ENCODE peak calls at places on chromosomes 7 and 10, in four cellular contexts. G is cardiac fibroblast, Y is A549, K is A673. L is an unnamed sample.
A peak's percentile ranks its signal among the peaks of the same experiment; 100 is the strongest.

GRCh38 chr10:132257271-132257670 is 50.5 kb downstream of the STK32C start:
- DNase-seq in Y (peak; percentile 53), K (no peak), G (peak; percentile 36), L (no peak)

GRCh38 chr10:122301811-122302115 is 30.7 kb downstream of the BTBD16 start:
- DNase-seq in K (no peak), Y (no peak), G (no peak), L (no peak)

GRCh38 chr10:75827591-75827990 is 396.2 kb downstream of the LRMDA start:
- DNase-seq in Y (no peak), K (no peak), G (peak; percentile 1), L (no peak)

GRCh38 chr7:98831641-98832221 is 38.1 kb downstream of the TMEM130 start:
- DNase-seq in G (peak; percentile 20), Y (no peak), K (peak; percentile 33), L (no peak)

GRCh38 chr10:66162560-66163143 is 763.2 kb upstream of the LRRTM3 start:
- DNase-seq in Y (no peak), K (no peak), G (no peak), L (no peak)

GRCh38 chr7:92057375-92057774 is 76.9 kb downstream of the CYP51A1 start:
- DNase-seq in K (no peak), G (no peak), Y (no peak), L (peak; percentile 93)

GRCh38 chr10:19325581-19325980 is 277.0 kb downstream of the MALRD1 start:
- DNase-seq in G (peak; percentile 49), Y (no peak), K (no peak), L (no peak)

GRCh38 chr10:98950106-98950505 is 285.5 kb downstream of the HPSE2 start:
- DNase-seq in K (no peak), Y (no peak), G (no peak), L (no peak)

GRCh38 chr10:102650655-102651454 is 6.6 kb downstream of the TRIM8 start:
- DNase-seq in K (no peak), Y (no peak), G (no peak), L (no peak)

GRCh38 chr10:92822964-92823363 is 25.4 kb upstream of the EXOC6 start:
- DNase-seq in Y (no peak), G (peak; percentile 43), K (peak; percentile 68), L (no peak)

GRCh38 chr10:9853405-9854010 is 1164.2 kb upstream of the CELF2 start:
- DNase-seq in G (peak; percentile 44), Y (no peak), K (no peak), L (peak; percentile 3)
- TF ChIP-seq CTCF in G (peak; percentile 9), Y (no peak), K (no peak), L (peak; percentile 31)

GRCh38 chr7:33040803-33041516 is 21.6 kb downstream of the NT5C3A start:
- DNase-seq in K (peak; percentile 38), Y (no peak), G (peak; percentile 34), L (no peak)

GRCh38 chr7:33039905-33040292 is 22.7 kb downstream of the NT5C3A start:
- DNase-seq in K (no peak), Y (no peak), G (no peak), L (no peak)

GRCh38 chr7:33039257-33039904 is 23.2 kb downstream of the NT5C3A start:
- DNase-seq in Y (no peak), G (peak; percentile 28), K (peak; percentile 47), L (no peak)

GRCh38 chr7:33043434-33043833 is 19.1 kb downstream of the NT5C3A start:
- DNase-seq in K (peak; percentile 14), Y (no peak), G (no peak), L (no peak)

DNA sequence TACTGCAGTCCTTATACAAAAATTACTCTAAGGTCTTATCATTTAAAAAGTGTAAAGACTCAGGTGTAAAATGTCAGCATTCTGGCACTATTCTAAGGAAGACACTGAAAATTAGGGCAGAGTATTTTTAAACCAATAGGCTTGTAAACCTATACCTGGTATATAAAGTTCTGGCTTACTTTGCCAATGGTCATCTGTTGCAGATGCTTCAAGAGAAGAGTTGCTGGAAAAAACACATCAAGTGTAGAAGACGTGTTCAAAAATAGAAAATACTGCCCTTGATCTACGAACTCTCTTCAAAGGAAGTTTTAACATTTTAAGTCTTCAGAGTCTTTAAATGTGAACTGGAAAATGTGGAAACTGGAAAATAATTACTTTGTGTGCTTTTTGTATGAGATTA is 23.9 kb downstream of the NT5C3A start:
- DNase-seq in Y (no peak), G (no peak), K (peak; percentile 6), L (no peak)
- H3K4me3 ChIP-seq in Y (no peak overlapping the region), G (no peak overlapping the region), K (peak overlapping the region; percentile 40), L (no peak overlapping the region)

DNA sequence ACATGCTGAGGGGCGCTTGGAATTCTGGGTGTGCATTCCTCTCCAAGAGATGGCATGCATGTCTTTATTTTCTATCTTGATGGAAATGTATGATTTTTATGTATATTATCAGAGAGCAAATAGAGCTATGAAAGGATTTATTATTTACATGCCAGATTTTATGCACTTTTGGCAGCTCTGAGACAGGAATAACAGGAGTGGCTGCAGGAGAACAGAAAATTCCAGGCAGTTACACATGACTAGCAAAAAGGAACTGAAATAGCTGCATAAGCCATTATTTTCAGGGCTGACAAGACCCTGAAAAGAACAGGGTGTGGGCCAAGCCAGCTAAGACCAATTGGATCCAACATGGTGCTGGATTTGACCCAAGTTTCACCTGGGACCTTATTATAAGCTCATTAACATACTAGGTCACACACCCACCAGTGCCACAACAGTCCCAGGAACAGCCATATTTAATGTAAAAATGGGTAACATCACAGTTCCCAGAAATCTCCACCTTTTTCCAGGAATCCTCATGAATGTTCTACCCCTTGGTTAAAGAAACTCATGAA is 43.2 kb upstream of the ACSL5 start:
- DNase-seq in Y (no peak), G (no peak), K (no peak), L (peak; percentile 78)
- TF ChIP-seq CTCF in Y (no peak), G (no peak), K (no peak), L (peak; percentile 23)

DNA sequence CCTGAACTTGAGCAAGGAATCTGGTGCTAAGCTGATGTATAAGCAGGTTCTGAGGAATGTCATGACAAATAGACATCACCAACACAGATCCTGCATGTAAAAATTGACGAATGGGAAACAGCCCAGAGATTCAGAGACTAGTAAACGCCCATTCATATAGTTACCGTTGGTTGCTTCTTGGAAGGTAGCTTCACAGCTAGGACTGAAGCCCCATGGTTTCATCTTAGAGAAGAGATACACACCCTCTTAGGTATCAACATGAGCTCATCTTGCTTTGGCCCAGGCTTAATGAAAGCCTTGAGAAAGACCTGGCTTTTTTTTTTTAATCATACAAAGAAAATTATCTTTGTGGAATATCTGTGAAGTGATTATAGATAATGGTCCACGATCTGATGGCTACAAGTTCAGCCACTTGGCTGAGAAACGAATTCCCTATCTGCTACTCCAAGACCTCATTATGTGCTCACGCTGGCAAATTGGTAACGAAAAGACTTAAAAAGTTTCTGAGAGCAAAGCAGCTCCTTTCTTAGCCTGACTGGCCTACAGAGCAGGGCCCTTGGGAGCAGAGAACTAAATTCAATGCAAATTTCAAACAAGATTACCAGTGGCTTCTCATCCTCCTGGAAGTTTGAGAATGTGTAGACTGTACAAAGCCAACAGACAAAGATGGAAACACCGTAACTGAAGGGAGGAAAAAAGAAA is 181.1 kb downstream of the NRP1 start:
- DNase-seq in K (no peak), Y (no peak), G (no peak), L (no peak)
- H3K4me3 ChIP-seq in K (no peak overlapping the region), Y (no peak overlapping the region), G (no peak overlapping the region), L (no peak overlapping the region)

GRCh38 chr7:118918556-118918955 is 694.1 kb downstream of the ANKRD7 start:
- DNase-seq in G (peak; percentile 5), K (peak; percentile 52), Y (no peak), L (peak; percentile 26)
- TF ChIP-seq CTCF in G (no peak), K (peak; percentile 60), Y (peak; percentile 41), L (peak; percentile 69)

DNA sequence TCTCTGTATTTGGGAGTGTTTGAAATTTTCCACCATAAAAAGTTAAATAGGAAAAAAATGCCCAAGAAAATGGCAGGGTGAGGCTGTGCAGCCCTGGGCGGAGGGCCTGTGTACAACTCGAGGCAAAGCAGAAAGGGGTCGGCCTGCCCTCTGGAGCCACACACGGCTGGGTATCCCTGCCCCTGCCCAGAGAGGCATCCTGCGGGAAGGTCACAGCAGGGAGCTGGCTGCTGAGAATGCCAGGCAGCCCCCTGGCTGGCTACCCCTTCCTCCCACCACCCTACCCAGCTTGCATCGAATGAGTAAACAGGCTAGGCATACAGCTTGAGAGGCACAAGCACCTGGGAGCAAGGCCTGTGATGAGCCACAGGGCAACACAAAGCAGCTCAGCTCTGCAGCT is 46.1 kb downstream of the CAMK2B start:
- DNase-seq in G (no peak), K (no peak), Y (no peak), L (no peak)
- H3K4me3 ChIP-seq in G (no peak overlapping the region), K (no peak overlapping the region), Y (no peak overlapping the region), L (no peak overlapping the region)

DNA sequence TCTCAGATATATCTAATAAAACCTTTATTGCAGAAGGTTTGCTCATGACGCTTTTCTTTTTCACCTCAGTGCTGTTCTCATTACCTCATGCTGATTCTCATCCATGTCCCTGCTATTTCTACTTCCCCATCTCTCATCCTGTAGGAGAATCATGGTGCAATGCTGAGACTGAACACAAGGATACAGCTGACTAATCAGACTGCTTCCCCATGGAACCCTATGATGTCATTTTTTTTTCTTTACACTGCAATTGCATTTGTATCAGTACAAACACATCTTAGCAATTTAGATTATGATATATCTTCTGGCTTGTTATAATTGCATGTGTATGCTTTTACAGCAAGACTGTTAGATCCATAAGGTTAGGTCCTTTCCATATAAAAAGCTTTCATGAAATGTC is 93.7 kb downstream of the SEMA3A start:
- DNase-seq in Y (peak; percentile 53), G (peak; percentile 41), K (peak; percentile 64), L (no peak)
- TF ChIP-seq CTCF in Y (no peak), G (peak; percentile 40), K (peak; percentile 23), L (no peak)

GRCh38 chr7:132065973-132066611 is 509.7 kb upstream of the PODXL start:
- DNase-seq in K (peak; percentile 56), G (peak; percentile 10), Y (peak; percentile 12), L (no peak)
- H3K4me3 ChIP-seq in K (no peak overlapping the region), G (no peak overlapping the region), Y (no peak overlapping the region), L (no peak overlapping the region)